ENCODE peak calls at places on chromosome 18, in six cellular contexts. One of them, this sample, is unnamed.

GRCh38 chr18:3453540-3454364 is 3.8 kb downstream of the TGIF1 start:
- DNase-seq in neural progenitor cell: peak
- DNase-seq in PC-9: peak
- DNase-seq in PC-3: peak
- DNase-seq in A673: peak
- DNase-seq in fibroblast of lung: peak
- DNase-seq in this sample: no peak

GRCh38 chr18:51617167-51617566 is 419.7 kb upstream of the MEX3C start:
- DNase-seq in A673: no peak
- DNase-seq in neural progenitor cell: no peak
- DNase-seq in PC-9: no peak
- DNase-seq in fibroblast of lung: no peak
- DNase-seq in PC-3: peak
- DNase-seq in this sample: no peak

GRCh38 chr18:50138181-50139064 is 56.5 kb downstream of the MYO5B start:
- DNase-seq in neural progenitor cell: no peak
- DNase-seq in fibroblast of lung: no peak
- DNase-seq in PC-3: peak
- DNase-seq in PC-9: no peak
- DNase-seq in A673: no peak
- DNase-seq in this sample: no peak

GRCh38 chr18:50559750-50560680 is at the start of gene MAPK4:
- DNase-seq in PC-9: no peak
- DNase-seq in neural progenitor cell: peak
- DNase-seq in A673: peak
- DNase-seq in fibroblast of lung: peak
- DNase-seq in PC-3: no peak
- DNase-seq in this sample: no peak

GRCh38 chr18:59691996-59692395 is 5.2 kb downstream of the CCBE1 start:
- DNase-seq in A673: no peak
- DNase-seq in PC-9: no peak
- DNase-seq in fibroblast of lung: peak
- DNase-seq in neural progenitor cell: no peak
- DNase-seq in PC-3: peak
- DNase-seq in this sample: no peak

GRCh38 chr18:12821408-12821807 is 62.6 kb downstream of the PTPN2 start:
- DNase-seq in fibroblast of lung: no peak
- DNase-seq in PC-9: no peak
- DNase-seq in A673: no peak
- DNase-seq in neural progenitor cell: peak
- DNase-seq in PC-3: no peak
- DNase-seq in this sample: no peak

GRCh38 chr18:62088146-62088545 is 98.7 kb downstream of the PIGN start:
- DNase-seq in A673: no peak
- DNase-seq in PC-3: no peak
- DNase-seq in PC-9: no peak
- DNase-seq in neural progenitor cell: no peak
- DNase-seq in fibroblast of lung: no peak
- DNase-seq in this sample: no peak

GRCh38 chr18:44792456-44793080 is 111.9 kb downstream of the SETBP1 start:
- DNase-seq in fibroblast of lung: no peak
- DNase-seq in PC-9: no peak
- DNase-seq in neural progenitor cell: no peak
- DNase-seq in PC-3: no peak
- DNase-seq in A673: no peak
- DNase-seq in this sample: no peak

GRCh38 chr18:53625997-53626599 is 598.4 kb downstream of the MBD2 start:
- DNase-seq in neural progenitor cell: no peak
- DNase-seq in PC-9: no peak
- DNase-seq in A673: no peak
- DNase-seq in PC-3: no peak
- DNase-seq in fibroblast of lung: no peak
- DNase-seq in this sample: no peak

GRCh38 chr18:48786621-48787522 is 163.9 kb downstream of the SMAD7 start:
- DNase-seq in A673: no peak
- DNase-seq in fibroblast of lung: no peak
- DNase-seq in neural progenitor cell: no peak
- DNase-seq in PC-3: no peak
- DNase-seq in PC-9: no peak
- DNase-seq in this sample: no peak

GRCh38 chr18:59783138-59783537 is 85.9 kb upstream of the CCBE1 start:
- DNase-seq in A673: peak
- DNase-seq in PC-3: peak
- DNase-seq in fibroblast of lung: peak
- DNase-seq in PC-9: peak
- DNase-seq in neural progenitor cell: peak
- DNase-seq in this sample: peak

GRCh38 chr18:75221902-75222301 is 11.3 kb downstream of the TSHZ1 start:
- DNase-seq in neural progenitor cell: no peak
- DNase-seq in PC-3: no peak
- DNase-seq in A673: no peak
- DNase-seq in fibroblast of lung: no peak
- DNase-seq in PC-9: no peak
- DNase-seq in this sample: no peak

GRCh38 chr18:75220786-75221355 is 10.3 kb downstream of the TSHZ1 start:
- DNase-seq in PC-9: no peak
- DNase-seq in A673: no peak
- DNase-seq in PC-3: no peak
- DNase-seq in fibroblast of lung: no peak
- DNase-seq in neural progenitor cell: no peak
- DNase-seq in this sample: no peak

GRCh38 chr18:75226301-75226955 is 15.8 kb downstream of the TSHZ1 start:
- DNase-seq in PC-9: no peak
- DNase-seq in fibroblast of lung: peak
- DNase-seq in A673: no peak
- DNase-seq in PC-3: no peak
- DNase-seq in neural progenitor cell: no peak
- DNase-seq in this sample: no peak

GRCh38 chr18:75221397-75221796 is 10.8 kb downstream of the TSHZ1 start:
- DNase-seq in fibroblast of lung: no peak
- DNase-seq in A673: no peak
- DNase-seq in PC-9: no peak
- DNase-seq in PC-3: no peak
- DNase-seq in neural progenitor cell: no peak
- DNase-seq in this sample: no peak

GRCh38 chr18:75223687-75224347 is 13.2 kb downstream of the TSHZ1 start:
- DNase-seq in A673: no peak
- DNase-seq in fibroblast of lung: peak
- DNase-seq in PC-3: no peak
- DNase-seq in neural progenitor cell: no peak
- DNase-seq in PC-9: no peak
- DNase-seq in this sample: no peak
- H3K27ac ChIP-seq in A673: no peak
- H3K27ac ChIP-seq in fibroblast of lung: no peak
- H3K27ac ChIP-seq in PC-3: no peak
- H3K27ac ChIP-seq in neural progenitor cell: no peak
- H3K27ac ChIP-seq in PC-9: no peak
- H3K27ac ChIP-seq in this sample: no peak

GRCh38 chr18:31499157-31499524 is 1.2 kb downstream of the DSG2 start:
- DNase-seq in fibroblast of lung: no peak
- DNase-seq in neural progenitor cell: no peak
- DNase-seq in PC-9: no peak
- DNase-seq in PC-3: no peak
- DNase-seq in A673: no peak
- DNase-seq in this sample: no peak

GRCh38 chr18:31497711-31498449 is at the start of gene DSG2:
- DNase-seq in neural progenitor cell: peak
- DNase-seq in A673: peak
- DNase-seq in PC-3: peak
- DNase-seq in PC-9: peak
- DNase-seq in fibroblast of lung: no peak
- DNase-seq in this sample: no peak

GRCh38 chr18:31500161-31500688 is 2.2 kb downstream of the DSG2 start:
- DNase-seq in PC-3: no peak
- DNase-seq in A673: no peak
- DNase-seq in neural progenitor cell: no peak
- DNase-seq in PC-9: no peak
- DNase-seq in fibroblast of lung: no peak
- DNase-seq in this sample: no peak

GRCh38 chr18:31497404-31497710 is 620 bp upstream of the DSG2 start:
- DNase-seq in fibroblast of lung: no peak
- DNase-seq in PC-9: no peak
- DNase-seq in PC-3: no peak
- DNase-seq in A673: no peak
- DNase-seq in neural progenitor cell: no peak
- DNase-seq in this sample: no peak

DNA sequence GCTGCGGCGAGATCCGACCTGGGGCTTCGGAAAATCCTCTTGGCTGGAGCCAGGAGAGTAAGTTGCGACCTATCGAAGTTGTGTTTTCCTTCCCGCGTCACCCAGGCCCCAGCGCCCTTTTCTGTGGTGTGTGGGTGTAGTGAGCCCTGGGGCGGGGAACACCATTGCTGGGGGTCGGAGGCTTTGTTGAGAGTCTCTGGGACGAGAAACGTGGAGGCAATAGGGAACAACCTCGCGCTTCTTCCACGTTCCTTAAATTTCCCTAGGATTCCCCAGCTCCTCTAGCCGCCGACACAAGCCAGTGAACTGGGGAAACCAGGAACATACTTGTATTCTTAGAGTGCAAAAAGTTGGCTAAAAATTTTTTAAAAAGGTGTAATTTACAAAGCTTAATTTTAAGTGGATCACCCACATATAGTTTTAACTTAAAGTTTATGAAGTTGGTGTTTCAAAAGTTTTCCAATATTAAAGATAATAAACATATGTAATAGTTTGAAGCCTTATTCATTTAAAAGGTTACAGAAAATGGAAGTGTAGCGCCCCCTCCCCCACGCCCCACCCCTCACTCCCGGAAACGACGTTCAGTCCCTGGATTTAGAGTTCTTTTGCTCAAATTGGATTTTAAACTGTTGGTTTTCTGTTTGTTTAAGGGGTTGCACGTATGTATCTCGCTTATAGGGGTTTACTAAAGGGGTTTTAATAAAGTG is 626 bp downstream of the DSG2 start:
- DNase-seq in fibroblast of lung: no peak
- DNase-seq in neural progenitor cell: peak
- DNase-seq in PC-9: no peak
- DNase-seq in A673: no peak
- DNase-seq in PC-3: no peak
- DNase-seq in this sample: no peak
- TF ChIP-seq EZH2 in fibroblast of lung: peak
- TF ChIP-seq EZH2 in neural progenitor cell: no peak
- TF ChIP-seq EZH2 in PC-9: no peak
- TF ChIP-seq EZH2 in A673: peak
- TF ChIP-seq EZH2 in PC-3: no peak
- TF ChIP-seq EZH2 in this sample: no peak

GRCh38 chr18:25223899-25224607 is 127.9 kb downstream of the ZNF521 start:
- DNase-seq in neural progenitor cell: no peak
- DNase-seq in A673: no peak
- DNase-seq in fibroblast of lung: no peak
- DNase-seq in PC-9: no peak
- DNase-seq in PC-3: no peak
- DNase-seq in this sample: no peak
- H3K27ac ChIP-seq in neural progenitor cell: no peak
- H3K27ac ChIP-seq in A673: no peak
- H3K27ac ChIP-seq in fibroblast of lung: no peak
- H3K27ac ChIP-seq in PC-9: no peak
- H3K27ac ChIP-seq in PC-3: no peak
- H3K27ac ChIP-seq in this sample: no peak

GRCh38 chr18:74669136-74669798 is 71.6 kb downstream of the ZNF407 start:
- DNase-seq in PC-9: no peak
- DNase-seq in PC-3: no peak
- DNase-seq in A673: no peak
- DNase-seq in neural progenitor cell: no peak
- DNase-seq in fibroblast of lung: no peak
- DNase-seq in this sample: no peak

GRCh38 chr18:74665346-74665745 is 67.7 kb downstream of the ZNF407 start:
- DNase-seq in A673: no peak
- DNase-seq in PC-3: no peak
- DNase-seq in fibroblast of lung: no peak
- DNase-seq in neural progenitor cell: no peak
- DNase-seq in PC-9: no peak
- DNase-seq in this sample: no peak

GRCh38 chr18:74661690-74662089 is 64.0 kb downstream of the ZNF407 start:
- DNase-seq in A673: no peak
- DNase-seq in PC-3: no peak
- DNase-seq in fibroblast of lung: peak
- DNase-seq in PC-9: no peak
- DNase-seq in neural progenitor cell: no peak
- DNase-seq in this sample: no peak

GRCh38 chr18:74662622-74663021 is 65.0 kb downstream of the ZNF407 start:
- DNase-seq in fibroblast of lung: no peak
- DNase-seq in neural progenitor cell: no peak
- DNase-seq in A673: no peak
- DNase-seq in PC-3: no peak
- DNase-seq in PC-9: no peak
- DNase-seq in this sample: no peak

GRCh38 chr18:74665905-74666304 is 68.2 kb downstream of the ZNF407 start:
- DNase-seq in PC-9: no peak
- DNase-seq in neural progenitor cell: no peak
- DNase-seq in A673: no peak
- DNase-seq in fibroblast of lung: no peak
- DNase-seq in PC-3: no peak
- DNase-seq in this sample: no peak
- TF ChIP-seq EZH2 in PC-9: no peak
- TF ChIP-seq EZH2 in neural progenitor cell: no peak
- TF ChIP-seq EZH2 in A673: no peak
- TF ChIP-seq EZH2 in fibroblast of lung: no peak
- TF ChIP-seq EZH2 in PC-3: no peak
- TF ChIP-seq EZH2 in this sample: no peak

GRCh38 chr18:9147440-9148238 is 11.1 kb downstream of the ANKRD12 start:
- DNase-seq in fibroblast of lung: peak
- DNase-seq in A673: peak
- DNase-seq in PC-3: peak
- DNase-seq in PC-9: peak
- DNase-seq in neural progenitor cell: peak
- DNase-seq in this sample: peak
- H3K27ac ChIP-seq in fibroblast of lung: peak
- H3K27ac ChIP-seq in A673: no peak
- H3K27ac ChIP-seq in PC-3: peak
- H3K27ac ChIP-seq in PC-9: peak
- H3K27ac ChIP-seq in neural progenitor cell: no peak
- H3K27ac ChIP-seq in this sample: no peak

DNA sequence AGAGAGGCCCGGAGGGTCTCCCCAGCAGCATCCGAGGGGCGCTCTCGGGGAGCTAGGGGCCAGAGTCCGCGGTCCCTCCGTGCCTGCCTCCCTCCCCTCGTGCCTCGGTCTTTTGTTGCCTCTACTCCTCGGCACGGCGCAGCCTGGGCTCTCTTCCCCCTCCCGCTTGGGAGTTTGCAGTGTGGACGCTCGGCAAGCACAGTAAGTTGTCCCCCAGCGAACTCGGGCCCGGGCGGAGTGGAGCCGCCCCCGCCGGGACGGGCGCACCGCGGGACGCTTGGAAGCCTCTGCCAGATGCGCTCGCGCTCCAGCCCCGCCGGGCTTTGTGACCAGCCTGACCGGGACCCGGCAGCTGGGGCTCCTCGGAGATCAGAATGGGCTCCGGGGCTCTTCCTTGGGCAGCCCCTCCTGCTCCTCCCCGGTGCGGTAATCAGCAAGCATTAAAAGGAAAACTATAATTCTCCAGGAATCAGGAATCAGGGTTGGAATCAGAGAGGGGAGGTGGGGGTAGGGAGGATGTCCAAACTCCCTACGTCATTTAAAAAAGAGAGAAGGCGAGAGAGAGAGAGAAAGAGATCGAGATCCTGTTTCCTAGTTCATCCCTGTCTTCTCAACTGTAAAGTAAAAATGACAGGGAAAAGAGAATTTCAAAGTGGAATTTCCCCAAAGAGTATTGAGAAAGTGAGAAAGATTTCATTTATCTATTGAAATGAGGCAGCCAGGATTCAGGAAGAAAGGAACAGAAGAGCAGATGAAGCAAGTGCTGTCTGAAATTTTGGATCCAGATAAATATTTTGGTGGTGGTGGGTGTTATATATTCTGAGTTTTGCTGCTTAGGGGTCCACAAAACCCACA is 791 bp upstream of the TMEM200C start:
- DNase-seq in PC-9: no peak
- DNase-seq in PC-3: peak
- DNase-seq in neural progenitor cell: peak
- DNase-seq in A673: no peak
- DNase-seq in fibroblast of lung: peak
- DNase-seq in this sample: no peak
- TF ChIP-seq EZH2 in PC-9: no peak
- TF ChIP-seq EZH2 in PC-3: no peak
- TF ChIP-seq EZH2 in neural progenitor cell: peak
- TF ChIP-seq EZH2 in A673: peak
- TF ChIP-seq EZH2 in fibroblast of lung: peak
- TF ChIP-seq EZH2 in this sample: no peak